ENCODE peak calls at places on chromosomes 11 and 22, in nine cellular contexts. D is GM12865, W is IMR-90, B is C1 segment of cervical spinal cord, H is RPMI7951, Z is dermis blood vessel endothelial cell, G is NCI-H460, X is mesenteric fat pad, Y is GM06990. I is an unnamed sample.

GRCh38 chr11:113167599-113167998 is 146.8 kb upstream of the TTC12 start:
- DNase-seq in G (no peak), Y (no peak), Z (no peak), D (no peak), B (no peak), W (no peak), H (no peak), X (no peak), I (no peak)

GRCh38 chr22:28231423-28231822 is 312.4 kb upstream of the PITPNB start:
- DNase-seq in X (no peak), H (no peak), B (no peak), G (no peak), Z (no peak), Y (no peak), D (no peak), W (peak; percentile 52), I (no peak)

GRCh38 chr11:128297111-128297651 is 290.2 kb downstream of the ETS1 start:
- DNase-seq in Z (no peak), Y (no peak), X (no peak), W (peak; percentile 18), D (no peak), G (no peak), H (no peak), B (no peak), I (no peak)

GRCh38 chr11:11992257-11992690 is 16.2 kb downstream of the DKK3 start:
- DNase-seq in X (no peak), Y (no peak), W (no peak), Z (no peak), B (no peak), H (peak; percentile 55), G (no peak), D (no peak), I (no peak)

GRCh38 chr11:22430286-22430685 is 92.1 kb downstream of the SLC17A6 start:
- DNase-seq in D (no peak), Z (no peak), G (no peak), B (no peak), H (no peak), X (no peak), W (no peak), Y (no peak), I (no peak)

GRCh38 chr11:68039526-68040086 is 781 bp downstream of the TCIRG1 start:
- DNase-seq in H (no peak), W (no peak), Z (peak; percentile 41), X (no peak), B (no peak), D (no peak), Y (peak; percentile 32), G (no peak), I (peak; percentile 47)

GRCh38 chr11:64607381-64608259 is 16.6 kb downstream of the SLC22A12 start:
- DNase-seq in Y (no peak), W (peak; percentile 5), H (no peak), G (no peak), Z (peak; percentile 20), X (no peak), B (peak; percentile 43), D (no peak), I (no peak)

GRCh38 chr11:64989416-64989815 is 7.4 kb downstream of the BATF2 start:
- DNase-seq in H (no peak), W (no peak), Y (no peak), D (no peak), Z (no peak), B (no peak), G (no peak), X (no peak), I (no peak)

GRCh38 chr11:693415-693831 is 1.6 kb downstream of the DEAF1 start:
- DNase-seq in W (no peak), X (no peak), G (no peak), D (no peak), Y (no peak), H (no peak), Z (peak; percentile 34), B (no peak), I (no peak)

GRCh38 chr22:48242461-48242864 is 1480.0 kb downstream of the TBC1D22A start:
- DNase-seq in D (no peak), G (no peak), X (peak; percentile 72), Y (no peak), W (no peak), B (no peak), Z (no peak), H (no peak), I (no peak)

GRCh38 chr11:130249371-130249770 is 65.3 kb downstream of the ZBTB44 start:
- DNase-seq in H (no peak), G (no peak), X (no peak), Z (no peak), D (no peak), Y (no peak), W (no peak), B (no peak), I (no peak)